ENCODE peak calls at places on chromosomes 11 and 22, in nine cellular contexts. O, L, B, C, H, X, E, T and Y are unnamed samples.

GRCh38 chr11:112655386-112655785 is 305.8 kb upstream of the NCAM1 start:
- DNase-seq in L (no peak), O (no peak), X (no peak), B (no peak), T (peak; percentile 83), C (peak; percentile 49), E (peak; percentile 56), H (peak; percentile 80), Y (no peak)

GRCh38 chr11:68204402-68204801 is 8.7 kb downstream of the KMT5B start:
- DNase-seq in T (no peak), X (no peak), B (no peak), H (no peak), L (peak; percentile 11), O (no peak), E (no peak), C (no peak), Y (no peak)

GRCh38 chr11:30370164-30370563 is 47.3 kb downstream of the ARL14EP start:
- DNase-seq in X (no peak), H (no peak), C (no peak), T (no peak), O (no peak), E (no peak), B (no peak), L (no peak), Y (no peak)

GRCh38 chr11:818396-819128 is at the start of gene PNPLA2:
- DNase-seq in X (peak; percentile 69), E (no peak), H (no peak), L (peak; percentile 79), C (peak; percentile 73), B (no peak), O (no peak), T (no peak), Y (no peak)

GRCh38 chr22:44685384-44686056 is 16.5 kb upstream of the PRR5 start:
- DNase-seq in L (peak; percentile 87), O (peak; percentile 35), H (no peak), T (no peak), E (peak; percentile 65), X (peak; percentile 75), C (peak; percentile 85), B (peak; percentile 91), Y (peak; percentile 35)

GRCh38 chr22:39277135-39277607 is 32.4 kb upstream of the PDGFB start:
- DNase-seq in T (no peak), E (no peak), X (no peak), O (no peak), C (no peak), B (no peak), L (no peak), H (no peak), Y (no peak)

GRCh38 chr11:70405679-70406395 is 7.5 kb downstream of the CTTN start:
- DNase-seq in O (no peak), B (no peak), H (no peak), E (no peak), C (no peak), X (no peak), L (no peak), T (no peak), Y (no peak)

GRCh38 chr22:49753276-49753884 is 74.3 kb downstream of the BRD1 start:
- DNase-seq in L (no peak), T (no peak), C (no peak), X (no peak), O (no peak), H (no peak), E (no peak), B (no peak), Y (no peak)

GRCh38 chr11:3867209-3868071 is 12.0 kb downstream of the STIM1 start:
- DNase-seq in T (peak; percentile 58), X (no peak), E (no peak), H (no peak), O (no peak), B (no peak), L (no peak), C (no peak), Y (no peak)

GRCh38 chr11:68843052-68843561 is 1.4 kb upstream of the CPT1A start:
- DNase-seq in C (peak; percentile 32), X (no peak), B (peak; percentile 70), O (no peak), T (no peak), E (no peak), H (no peak), L (peak; percentile 81), Y (peak; percentile 56)

GRCh38 chr11:64768300-64768694 is 8.5 kb upstream of the PYGM start:
- DNase-seq in E (no peak), O (no peak), L (no peak), B (no peak), H (no peak), X (no peak), C (no peak), T (no peak), Y (no peak)

GRCh38 chr11:65743928-65744698 is 23.5 kb upstream of the RNASEH2C start:
- DNase-seq in X (no peak), T (peak; percentile 68), H (no peak), L (no peak), E (no peak), B (no peak), O (peak; percentile 62), C (peak; percentile 68), Y (no peak)

GRCh38 chr22:49951001-49951677 is 9.4 kb upstream of the PIM3 start:
- DNase-seq in L (no peak), B (no peak), C (peak; percentile 94), O (no peak), H (no peak), E (peak; percentile 97), T (no peak), X (no peak), Y (no peak)

DNA sequence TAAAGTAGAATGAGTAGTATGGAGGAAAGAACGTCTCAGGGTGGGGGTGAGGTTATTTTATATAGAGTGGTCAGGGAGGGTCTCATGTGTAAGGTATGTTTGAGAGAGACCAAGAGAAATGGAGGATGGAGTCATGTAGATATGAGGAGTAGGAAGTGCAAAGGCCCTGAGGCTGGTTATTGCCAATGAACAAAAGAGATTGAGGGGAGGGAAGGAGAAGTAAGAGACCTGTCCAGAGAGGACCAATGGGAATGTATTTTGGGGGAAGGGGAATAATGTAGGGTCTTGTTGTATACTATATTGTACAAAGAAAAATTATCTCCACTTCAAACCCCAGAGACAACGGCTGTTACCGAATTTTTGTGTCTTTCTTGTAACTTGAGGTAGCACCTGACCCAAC is 9.8 kb downstream of the CTNND1 start:
- DNase-seq in O (no peak), E (no peak), L (no peak), X (no peak), C (no peak), B (no peak), H (no peak), T (no peak), Y (no peak)
- H3K4me1 ChIP-seq in O (peaks cover 69% of the 10 kb centered on the region), E (peaks cover 98% of the 10 kb centered on the region), L (peaks cover 87% of the 10 kb centered on the region), X (peaks cover 12% of the 10 kb centered on the region), C (peaks cover 15% of the 10 kb centered on the region), B (no peaks in the 10 kb centered on the region), H (peaks cover 25% of the 10 kb centered on the region), T (peaks cover 48% of the 10 kb centered on the region), Y (no peaks in the 10 kb centered on the region)

DNA sequence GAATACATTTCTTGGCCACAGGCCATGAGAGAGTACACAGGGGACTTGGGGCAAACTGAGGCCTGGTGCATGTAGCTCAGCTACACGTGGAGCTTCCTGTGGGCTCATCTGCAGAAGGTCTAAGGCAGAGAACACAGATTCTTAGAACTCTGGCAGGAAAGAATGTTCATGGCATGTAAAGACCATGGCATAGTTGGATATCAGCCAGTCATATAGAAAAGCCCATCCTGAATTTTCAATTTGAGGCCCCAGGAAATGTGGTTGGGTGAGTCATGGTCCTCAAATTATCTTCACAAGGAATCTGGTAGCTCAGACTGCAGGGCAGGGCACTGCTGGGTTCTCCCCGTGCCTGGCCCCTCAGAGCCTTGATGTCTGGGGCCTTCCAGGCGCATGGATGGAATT is 13.7 kb upstream of the ST3GAL4 start:
- DNase-seq in X (no peak), C (no peak), H (no peak), T (no peak), E (no peak), L (peak; percentile 27), B (no peak), O (no peak), Y (no peak)
- H3K27ac ChIP-seq in X (no peak overlapping the region), C (no peak overlapping the region), H (no peak overlapping the region), T (no peak overlapping the region), E (no peak overlapping the region), L (peak overlapping the region; percentile 19), B (no peak overlapping the region), O (peak overlapping the region; percentile 12), Y (no peak overlapping the region)

DNA sequence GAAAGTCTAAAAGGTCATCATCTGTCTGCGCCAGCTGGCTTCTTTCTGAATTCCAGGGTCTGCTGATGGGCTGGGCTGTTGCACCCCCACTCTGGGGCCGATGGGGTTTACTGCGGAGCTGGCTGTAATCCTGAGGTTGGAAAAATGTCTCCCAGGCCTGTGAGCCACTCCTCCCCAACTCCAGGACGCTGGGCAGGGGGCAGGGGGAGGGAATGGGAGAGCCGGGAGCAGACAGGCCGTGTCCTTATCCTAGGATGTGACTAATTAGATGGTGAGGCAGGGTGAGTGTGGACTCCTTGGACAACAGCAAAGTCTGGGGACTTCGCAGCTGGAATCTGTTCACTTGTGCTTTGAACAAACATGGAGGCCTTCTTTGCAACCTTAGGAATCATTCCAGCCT is 48.7 kb downstream of the LRRC32 start:
- DNase-seq in O (no peak), T (no peak), X (no peak), C (no peak), H (peak; percentile 60), E (no peak), L (peak; percentile 67), B (no peak), Y (no peak)
- H3K4me1 ChIP-seq in O (no peaks in the 10 kb centered on the region), T (no peaks in the 10 kb centered on the region), X (no peaks in the 10 kb centered on the region), C (no peaks in the 10 kb centered on the region), H (peaks cover 36% of the 10 kb centered on the region), E (peaks cover 8% of the 10 kb centered on the region), L (peaks cover 12% of the 10 kb centered on the region), B (no peaks in the 10 kb centered on the region), Y (peaks cover 4% of the 10 kb centered on the region)

GRCh38 chr11:117877120-117877784 is 794 bp upstream of the FXYD6 start:
- DNase-seq in X (no peak), B (no peak), E (no peak), L (no peak), O (no peak), T (peak; percentile 49), H (no peak), C (no peak), Y (no peak)

GRCh38 chr11:117875397-117876048 is 935 bp downstream of the FXYD6 start:
- DNase-seq in L (no peak), B (peak; percentile 54), X (peak; percentile 59), O (no peak), C (no peak), T (peak; percentile 54), E (no peak), H (no peak), Y (peak; percentile 16)

GRCh38 chr11:117874910-117875396 is 1.5 kb downstream of the FXYD6 start:
- DNase-seq in L (no peak), X (no peak), B (no peak), E (no peak), H (no peak), T (no peak), C (no peak), O (no peak), Y (no peak)

GRCh38 chr11:117876341-117877119 is at the start of gene FXYD6:
- DNase-seq in E (no peak), O (no peak), L (peak; percentile 81), B (no peak), C (peak; percentile 52), T (peak; percentile 88), X (peak; percentile 78), H (no peak), Y (no peak)

DNA sequence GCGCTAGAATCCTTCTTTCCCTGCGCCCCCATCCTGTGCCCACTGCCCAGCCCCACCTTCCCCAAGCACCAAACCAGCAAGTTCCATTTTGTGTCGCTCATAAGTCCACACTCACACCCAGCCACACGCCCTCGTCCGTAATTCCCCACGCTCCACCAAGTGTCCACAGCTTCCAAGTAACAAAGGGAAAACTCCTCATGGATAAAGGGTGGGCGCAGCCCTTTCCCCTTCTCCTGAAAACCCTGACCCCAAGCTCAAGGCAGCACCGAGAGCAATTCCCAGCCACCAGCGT is 463 bp downstream of the FXYD6 start:
- DNase-seq in L (no peak), H (no peak), X (no peak), C (no peak), B (no peak), T (no peak), O (no peak), E (no peak), Y (no peak)
- H3K27ac ChIP-seq in L (peak overlapping the region; percentile 74), H (no peak overlapping the region), X (no peak overlapping the region), C (peak overlapping the region; percentile 36), B (no peak overlapping the region), T (peak overlapping the region; percentile 85), O (no peak overlapping the region), E (peak overlapping the region; percentile 60), Y (no peak overlapping the region)